ENCODE peak calls at places on chromosome 16, in four cellular contexts. M, E, B and Q are unnamed samples.

GRCh38 chr16:30747799-30748633 is at the start of gene PHKG2:
- DNase-seq in M (peak), E (peak), B (peak), Q (peak)

GRCh38 chr16:72261127-72261526 is 89.2 kb upstream of the PMFBP1 start:
- DNase-seq in M (no peak), E (no peak), B (no peak), Q (no peak)

GRCh38 chr16:74226361-74226979 is 70.1 kb upstream of the PSMD7 start:
- DNase-seq in M (peak), E (no peak), B (peak), Q (no peak)

GRCh38 chr16:1311212-1311737 is 1.8 kb downstream of the UBE2I start:
- DNase-seq in M (no peak), E (no peak), B (no peak), Q (no peak)

GRCh38 chr16:49594706-49595534 is 221.3 kb downstream of the C16orf78 start:
- DNase-seq in M (no peak), E (no peak), B (no peak), Q (no peak)

GRCh38 chr16:11597737-11598136 is 11.0 kb upstream of the LITAF start:
- DNase-seq in M (no peak), E (no peak), B (no peak), Q (peak)

GRCh38 chr16:27319257-27319965 is 5.6 kb downstream of the IL4R start:
- DNase-seq in M (no peak), E (no peak), B (no peak), Q (no peak)

GRCh38 chr16:73093146-73094144 is 45.5 kb upstream of the ZFHX3 start:
- DNase-seq in M (peak), E (no peak), B (no peak), Q (no peak)

GRCh38 chr16:81520151-81520470 is 75.5 kb downstream of the CMIP start:
- DNase-seq in M (no peak), E (no peak), B (no peak), Q (no peak)

GRCh38 chr16:28491080-28491969 is 549 bp downstream of the CLN3 start:
- DNase-seq in M (no peak), E (no peak), B (peak), Q (peak)

GRCh38 chr16:46883353-46883689 is 841 bp upstream of the GPT2 start:
- DNase-seq in M (no peak), E (no peak), B (no peak), Q (no peak)

GRCh38 chr16:50680907-50681885 is at the start of gene SNX20:
- DNase-seq in M (no peak), E (no peak), B (no peak), Q (no peak)

GRCh38 chr16:53893731-53894435 is 189.9 kb downstream of the FTO start:
- DNase-seq in M (peak), E (no peak), B (no peak), Q (no peak)

GRCh38 chr16:18839555-18839954 is 38.2 kb upstream of the ARL6IP1 start:
- DNase-seq in M (no peak), E (no peak), B (no peak), Q (peak)

GRCh38 chr16:80824623-80825364 is 20.4 kb upstream of the CDYL2 start:
- DNase-seq in M (peak), E (no peak), B (peak), Q (peak)

GRCh38 chr16:80947708-80948615 is 58.7 kb downstream of the CMC2 start:
- DNase-seq in M (no peak), E (no peak), B (no peak), Q (no peak)

GRCh38 chr16:86985656-86986030 is 331.5 kb downstream of the C16orf95 start:
- DNase-seq in M (no peak), E (no peak), B (no peak), Q (no peak)

GRCh38 chr16:49556252-49557069 is 182.9 kb downstream of the C16orf78 start:
- DNase-seq in M (peak), E (no peak), B (peak), Q (peak)

GRCh38 chr16:72878301-72879269 is 169.3 kb downstream of the ZFHX3 start:
- DNase-seq in M (peak), E (no peak), B (no peak), Q (peak)

DNA sequence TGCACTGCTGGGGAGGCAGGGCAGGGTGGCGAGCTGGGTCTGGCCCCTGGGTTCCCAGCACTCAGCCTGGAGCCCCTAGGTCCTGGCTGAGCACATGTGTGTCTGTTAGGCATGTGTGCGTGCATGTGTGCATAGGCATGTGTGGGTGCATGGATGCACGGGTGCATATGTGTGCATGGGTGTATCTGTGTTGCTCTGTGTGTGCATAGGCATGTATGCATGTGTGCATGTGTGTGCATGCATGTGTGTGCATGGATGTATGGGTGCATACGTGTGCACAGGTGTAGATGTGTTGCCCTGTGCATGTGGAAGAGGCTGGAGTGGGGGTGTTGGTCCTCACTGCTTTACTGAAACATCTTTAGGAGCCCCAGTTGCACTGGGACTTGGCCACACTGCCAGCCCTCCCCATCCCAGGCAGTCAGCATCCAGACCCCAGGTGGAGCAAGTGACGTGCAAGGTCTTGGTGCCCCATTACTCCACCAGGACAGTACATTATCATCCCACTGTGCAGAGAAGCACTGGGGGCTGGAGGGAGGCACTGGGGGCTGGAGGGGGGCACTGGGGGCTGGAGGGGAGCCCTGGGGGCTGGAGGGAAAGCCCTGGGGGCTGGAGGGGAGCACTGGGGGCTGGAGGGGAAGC is 10.4 kb upstream of the DPEP1 start:
- DNase-seq in M (no peak), E (no peak), B (no peak), Q (no peak)
- H2BK5ac ChIP-seq in M (no peak), E (peak), B (no peak), Q (no peak)

DNA sequence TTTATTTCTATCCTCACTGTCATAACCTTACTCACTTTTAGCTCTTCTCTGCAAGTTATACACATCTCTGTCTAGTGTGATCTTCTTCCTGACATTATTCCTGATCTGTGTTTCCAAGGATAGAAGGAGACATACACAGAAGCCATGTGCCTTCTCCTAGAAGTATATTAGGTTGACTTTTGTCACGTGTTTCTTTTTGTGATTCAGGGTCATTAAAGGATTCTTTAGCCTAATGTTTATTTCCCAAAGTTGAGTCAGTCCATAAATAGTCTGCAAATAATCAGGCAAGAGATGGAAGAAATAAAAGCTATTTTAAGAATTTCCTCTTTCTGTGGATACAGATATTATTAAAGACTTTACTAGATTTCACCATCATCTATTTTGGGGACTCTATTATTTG is 214.1 kb upstream of the GOT2 start:
- DNase-seq in M (no peak), E (no peak), B (no peak), Q (no peak)
- H2AFZ ChIP-seq in M (no peak), E (no peak), B (no peak), Q (no peak)

DNA sequence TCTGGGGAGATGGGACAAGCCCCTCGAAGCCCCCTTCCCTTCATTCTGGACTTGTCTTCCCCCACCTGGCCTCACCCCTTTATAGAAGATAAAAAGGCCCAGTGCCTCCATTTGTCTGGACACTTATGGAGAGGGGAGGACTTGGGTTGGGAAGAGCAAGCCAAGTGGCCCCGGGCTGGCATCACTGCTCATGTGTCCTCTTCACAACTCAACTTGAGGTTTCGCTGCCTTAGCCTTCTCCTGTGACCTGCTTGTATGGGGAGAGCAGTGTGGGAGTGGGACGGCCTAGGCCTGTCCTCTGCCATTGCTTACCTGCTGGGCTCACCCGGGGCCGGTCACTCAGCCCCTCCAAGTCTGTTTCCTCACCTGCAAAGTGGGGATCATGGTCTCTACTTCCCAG is 1.4 kb downstream of the PAQR4 start:
- DNase-seq in M (no peak), E (no peak), B (no peak), Q (no peak)
- H2BK5ac ChIP-seq in M (no peak), E (peak), B (no peak), Q (no peak)

DNA sequence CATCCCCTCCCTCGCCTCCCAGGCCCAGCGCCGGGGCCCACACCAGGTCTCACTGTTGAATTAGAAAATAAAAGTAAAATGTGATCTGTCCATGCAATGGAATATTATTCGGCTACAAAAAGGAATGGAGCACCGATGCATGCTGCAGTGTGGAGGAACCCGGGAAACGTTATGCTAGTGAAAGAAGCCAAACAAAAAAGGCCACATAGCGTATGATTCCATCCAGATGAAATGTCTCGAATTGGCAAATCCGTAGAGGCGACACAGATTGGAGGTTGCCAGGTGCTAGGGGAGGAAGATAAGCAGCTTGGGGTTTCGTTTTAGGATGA is 972 bp upstream of the ADCY9 start:
- DNase-seq in M (no peak), E (no peak), B (no peak), Q (no peak)
- H2AFZ ChIP-seq in M (peak), E (no peak), B (peak), Q (no peak)

GRCh38 chr16:67294171-67294757 is 14.9 kb downstream of the PLEKHG4 start:
- DNase-seq in M (no peak), E (no peak), B (no peak), Q (no peak)
- H2BK5ac ChIP-seq in M (no peak), E (no peak), B (no peak), Q (no peak)

DNA sequence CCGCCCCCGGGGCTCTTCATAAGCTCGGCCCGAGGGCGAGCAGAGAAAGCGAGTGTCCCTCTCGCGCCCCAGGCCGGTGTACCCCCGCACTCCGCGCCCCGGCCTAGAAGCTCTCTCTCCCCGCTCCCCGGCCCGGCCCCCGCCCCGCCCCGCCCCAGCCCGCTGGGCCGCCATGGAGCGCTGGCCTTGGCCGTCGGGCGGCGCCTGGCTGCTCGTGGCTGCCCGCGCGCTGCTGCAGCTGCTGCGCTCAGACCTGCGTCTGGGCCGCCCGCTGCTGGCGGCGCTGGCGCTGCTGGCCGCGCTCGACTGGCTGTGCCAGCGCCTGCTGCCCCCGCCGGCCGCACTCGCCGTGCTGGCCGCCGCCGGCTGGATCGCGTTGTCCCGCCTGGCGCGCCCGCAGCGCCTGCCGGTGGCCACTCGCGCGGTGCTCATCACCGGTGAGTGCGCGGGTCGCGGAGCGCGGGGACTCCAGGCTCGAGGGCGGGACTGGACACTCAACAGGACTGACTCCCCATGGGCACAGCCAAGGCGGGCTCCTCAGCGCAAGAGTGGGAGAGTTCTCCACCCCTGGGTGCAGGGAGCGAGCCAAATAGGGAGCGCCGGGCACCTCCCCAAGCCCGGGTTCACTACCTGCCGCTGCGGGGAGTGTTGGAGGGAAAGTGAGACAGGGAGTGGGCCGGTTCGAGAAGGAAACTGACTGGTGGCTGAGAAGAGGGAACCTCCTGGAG is at the start of gene HSD11B2:
- DNase-seq in M (peak), E (no peak), B (peak), Q (peak)
- H2AFZ ChIP-seq in M (peak), E (no peak), B (peak), Q (peak)

GRCh38 chr16:84390131-84390785 is 21.9 kb downstream of the ATP2C2 start:
- DNase-seq in M (no peak), E (no peak), B (no peak), Q (no peak)

GRCh38 chr16:84387021-84387420 is 18.7 kb downstream of the ATP2C2 start:
- DNase-seq in M (no peak), E (no peak), B (no peak), Q (no peak)

GRCh38 chr16:84383106-84383505 is 14.8 kb downstream of the ATP2C2 start:
- DNase-seq in M (no peak), E (no peak), B (no peak), Q (no peak)

GRCh38 chr16:84382396-84382795 is 14.1 kb downstream of the ATP2C2 start:
- DNase-seq in M (no peak), E (no peak), B (no peak), Q (no peak)

GRCh38 chr16:84386044-84386443 is 17.7 kb downstream of the ATP2C2 start:
- DNase-seq in M (no peak), E (no peak), B (no peak), Q (no peak)
- H2BK5ac ChIP-seq in M (no peak), E (no peak), B (no peak), Q (no peak)

GRCh38 chr16:48383877-48384304 is 1.3 kb downstream of the SIAH1 start:
- DNase-seq in M (no peak), E (no peak), B (no peak), Q (peak)
- H2AFZ ChIP-seq in M (peak), E (no peak), B (peak), Q (peak)